ENCODE peak calls at places on chromosomes 2 and 18, in eight cellular contexts. One of them, this sample, is unnamed.

GRCh38 chr18:37274988-37275590 is 290.5 kb downstream of the CELF4 start:
- DNase-seq in AG04449: no peak
- DNase-seq in tibial artery: no peak
- DNase-seq in AG09309: no peak
- DNase-seq in PC-3: no peak
- DNase-seq in cardiac muscle cell: no peak
- DNase-seq in GM23338: peak; percentile 40
- DNase-seq in mesendoderm: no peak
- DNase-seq in this sample: no peak

GRCh38 chr2:143907801-143908200 is 612.1 kb downstream of the ZEB2 start:
- DNase-seq in cardiac muscle cell: no peak
- DNase-seq in tibial artery: no peak
- DNase-seq in mesendoderm: no peak
- DNase-seq in AG04449: no peak
- DNase-seq in AG09309: peak; percentile 28
- DNase-seq in PC-3: no peak
- DNase-seq in GM23338: no peak
- DNase-seq in this sample: no peak

GRCh38 chr2:202096736-202097135 is 23.7 kb downstream of the KIAA2012 start:
- DNase-seq in tibial artery: no peak
- DNase-seq in PC-3: peak; percentile 26
- DNase-seq in AG04449: no peak
- DNase-seq in mesendoderm: peak; percentile 79
- DNase-seq in cardiac muscle cell: no peak
- DNase-seq in AG09309: no peak
- DNase-seq in GM23338: no peak
- DNase-seq in this sample: no peak

GRCh38 chr18:55844373-55844772 is 256.4 kb upstream of the TCF4 start:
- DNase-seq in cardiac muscle cell: no peak
- DNase-seq in AG09309: no peak
- DNase-seq in GM23338: no peak
- DNase-seq in PC-3: peak; percentile 18
- DNase-seq in mesendoderm: no peak
- DNase-seq in AG04449: no peak
- DNase-seq in tibial artery: no peak
- DNase-seq in this sample: no peak

GRCh38 chr2:44844651-44845270 is 96.7 kb upstream of the SIX3 start:
- DNase-seq in mesendoderm: no peak
- DNase-seq in AG04449: no peak
- DNase-seq in PC-3: peak; percentile 10
- DNase-seq in GM23338: no peak
- DNase-seq in cardiac muscle cell: no peak
- DNase-seq in tibial artery: no peak
- DNase-seq in AG09309: no peak
- DNase-seq in this sample: no peak

GRCh38 chr2:239846789-239847676 is 178.1 kb downstream of the NDUFA10 start:
- DNase-seq in PC-3: no peak
- DNase-seq in AG09309: no peak
- DNase-seq in GM23338: no peak
- DNase-seq in AG04449: no peak
- DNase-seq in mesendoderm: no peak
- DNase-seq in tibial artery: no peak
- DNase-seq in cardiac muscle cell: no peak
- DNase-seq in this sample: no peak

GRCh38 chr2:240463274-240463865 is 27.9 kb downstream of the GPC1 start:
- DNase-seq in PC-3: no peak
- DNase-seq in AG09309: no peak
- DNase-seq in AG04449: no peak
- DNase-seq in cardiac muscle cell: no peak
- DNase-seq in tibial artery: peak; percentile 67
- DNase-seq in GM23338: no peak
- DNase-seq in mesendoderm: no peak
- DNase-seq in this sample: no peak

GRCh38 chr2:220510668-220511067 is 883.2 kb downstream of the SLC4A3 start:
- DNase-seq in tibial artery: no peak
- DNase-seq in mesendoderm: no peak
- DNase-seq in cardiac muscle cell: no peak
- DNase-seq in PC-3: peak; percentile 31
- DNase-seq in AG04449: no peak
- DNase-seq in AG09309: no peak
- DNase-seq in GM23338: no peak
- DNase-seq in this sample: no peak

GRCh38 chr2:62793213-62793612 is 87.7 kb downstream of the EHBP1 start:
- DNase-seq in mesendoderm: no peak
- DNase-seq in AG09309: no peak
- DNase-seq in AG04449: no peak
- DNase-seq in tibial artery: no peak
- DNase-seq in GM23338: no peak
- DNase-seq in cardiac muscle cell: no peak
- DNase-seq in PC-3: no peak
- DNase-seq in this sample: no peak

GRCh38 chr18:52275817-52276216 is 64.2 kb upstream of the DCC start:
- DNase-seq in cardiac muscle cell: no peak
- DNase-seq in AG04449: no peak
- DNase-seq in PC-3: no peak
- DNase-seq in tibial artery: no peak
- DNase-seq in AG09309: no peak
- DNase-seq in mesendoderm: no peak
- DNase-seq in GM23338: no peak
- DNase-seq in this sample: no peak

GRCh38 chr2:74516070-74516633 is 1.9 kb downstream of the TLX2 start:
- DNase-seq in AG04449: no peak
- DNase-seq in PC-3: no peak
- DNase-seq in GM23338: peak; percentile 95
- DNase-seq in mesendoderm: peak; percentile 88
- DNase-seq in tibial artery: peak; percentile 67
- DNase-seq in AG09309: no peak
- DNase-seq in cardiac muscle cell: peak; percentile 60
- DNase-seq in this sample: no peak

GRCh38 chr2:229714080-229714735 is at the start of gene DNER:
- DNase-seq in tibial artery: no peak
- DNase-seq in PC-3: peak; percentile 24
- DNase-seq in AG09309: no peak
- DNase-seq in AG04449: no peak
- DNase-seq in cardiac muscle cell: peak; percentile 63
- DNase-seq in GM23338: peak; percentile 72
- DNase-seq in mesendoderm: peak; percentile 46
- DNase-seq in this sample: no peak

DNA sequence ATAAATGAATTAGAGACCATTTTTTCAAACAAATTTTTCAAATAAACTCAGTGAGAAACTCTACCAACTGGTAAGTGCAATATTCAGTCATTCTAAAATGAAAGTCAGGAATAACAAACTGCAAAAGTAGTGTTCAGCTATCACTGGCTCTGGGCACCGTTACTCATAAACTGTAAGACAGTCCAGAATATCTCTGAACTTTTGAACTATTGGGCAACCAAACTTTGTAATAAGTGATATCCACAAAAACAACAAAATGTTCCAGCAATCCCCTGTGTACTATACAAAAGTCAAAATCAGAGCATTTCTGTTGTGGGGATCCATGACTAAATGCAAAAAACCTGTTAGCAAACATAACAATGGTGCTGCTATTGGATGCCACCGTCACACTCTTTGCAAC is 56.3 kb downstream of the SLC25A12 start:
- DNase-seq in PC-3: no peak
- DNase-seq in mesendoderm: no peak
- DNase-seq in tibial artery: no peak
- DNase-seq in cardiac muscle cell: no peak
- DNase-seq in AG04449: no peak
- DNase-seq in GM23338: no peak
- DNase-seq in AG09309: no peak
- DNase-seq in this sample: no peak
- H3K4me3 ChIP-seq in PC-3: no peak overlapping the region
- H3K4me3 ChIP-seq in mesendoderm: no peak overlapping the region
- H3K4me3 ChIP-seq in tibial artery: no peak overlapping the region
- H3K4me3 ChIP-seq in cardiac muscle cell: no peak overlapping the region
- H3K4me3 ChIP-seq in AG04449: no peak overlapping the region
- H3K4me3 ChIP-seq in GM23338: no peak overlapping the region
- H3K4me3 ChIP-seq in AG09309: no peak overlapping the region
- H3K4me3 ChIP-seq in this sample: no peak overlapping the region

GRCh38 chr18:27843783-27844415 is 333.0 kb downstream of the CDH2 start:
- DNase-seq in tibial artery: no peak
- DNase-seq in PC-3: peak; percentile 95
- DNase-seq in AG09309: peak; percentile 41
- DNase-seq in mesendoderm: peak; percentile 25
- DNase-seq in AG04449: no peak
- DNase-seq in GM23338: no peak
- DNase-seq in cardiac muscle cell: no peak
- DNase-seq in this sample: peak; percentile 81

GRCh38 chr18:27847412-27847811 is 329.5 kb downstream of the CDH2 start:
- DNase-seq in PC-3: peak; percentile 89
- DNase-seq in GM23338: no peak
- DNase-seq in AG04449: no peak
- DNase-seq in AG09309: no peak
- DNase-seq in cardiac muscle cell: no peak
- DNase-seq in tibial artery: no peak
- DNase-seq in mesendoderm: no peak
- DNase-seq in this sample: no peak

GRCh38 chr18:27844416-27844792 is 332.5 kb downstream of the CDH2 start:
- DNase-seq in tibial artery: no peak
- DNase-seq in GM23338: no peak
- DNase-seq in AG09309: peak; percentile 52
- DNase-seq in AG04449: no peak
- DNase-seq in cardiac muscle cell: no peak
- DNase-seq in mesendoderm: no peak
- DNase-seq in PC-3: peak; percentile 51
- DNase-seq in this sample: no peak

GRCh38 chr18:27845897-27846296 is 331.0 kb downstream of the CDH2 start:
- DNase-seq in mesendoderm: no peak
- DNase-seq in PC-3: no peak
- DNase-seq in AG09309: no peak
- DNase-seq in AG04449: no peak
- DNase-seq in GM23338: no peak
- DNase-seq in cardiac muscle cell: no peak
- DNase-seq in tibial artery: no peak
- DNase-seq in this sample: no peak
- H3K4me3 ChIP-seq in mesendoderm: no peak overlapping the region
- H3K4me3 ChIP-seq in PC-3: no peak overlapping the region
- H3K4me3 ChIP-seq in AG09309: no peak overlapping the region
- H3K4me3 ChIP-seq in AG04449: no peak overlapping the region
- H3K4me3 ChIP-seq in GM23338: no peak overlapping the region
- H3K4me3 ChIP-seq in cardiac muscle cell: no peak overlapping the region
- H3K4me3 ChIP-seq in tibial artery: no peak overlapping the region
- H3K4me3 ChIP-seq in this sample: no peak overlapping the region

GRCh38 chr2:226971770-226972169 is 135.9 kb downstream of the RHBDD1 start:
- DNase-seq in GM23338: no peak
- DNase-seq in PC-3: no peak
- DNase-seq in mesendoderm: no peak
- DNase-seq in cardiac muscle cell: no peak
- DNase-seq in AG04449: no peak
- DNase-seq in AG09309: no peak
- DNase-seq in tibial artery: no peak
- DNase-seq in this sample: no peak

GRCh38 chr2:226971029-226971584 is 135.3 kb downstream of the RHBDD1 start:
- DNase-seq in AG04449: no peak
- DNase-seq in cardiac muscle cell: no peak
- DNase-seq in mesendoderm: no peak
- DNase-seq in GM23338: no peak
- DNase-seq in tibial artery: no peak
- DNase-seq in AG09309: no peak
- DNase-seq in PC-3: no peak
- DNase-seq in this sample: no peak

GRCh38 chr2:226965376-226965775 is 129.5 kb downstream of the RHBDD1 start:
- DNase-seq in mesendoderm: no peak
- DNase-seq in AG04449: no peak
- DNase-seq in AG09309: no peak
- DNase-seq in GM23338: no peak
- DNase-seq in cardiac muscle cell: no peak
- DNase-seq in PC-3: no peak
- DNase-seq in tibial artery: no peak
- DNase-seq in this sample: no peak

GRCh38 chr2:226970362-226970761 is 134.5 kb downstream of the RHBDD1 start:
- DNase-seq in tibial artery: no peak
- DNase-seq in PC-3: no peak
- DNase-seq in GM23338: no peak
- DNase-seq in mesendoderm: no peak
- DNase-seq in cardiac muscle cell: no peak
- DNase-seq in AG04449: no peak
- DNase-seq in AG09309: no peak
- DNase-seq in this sample: no peak

DNA sequence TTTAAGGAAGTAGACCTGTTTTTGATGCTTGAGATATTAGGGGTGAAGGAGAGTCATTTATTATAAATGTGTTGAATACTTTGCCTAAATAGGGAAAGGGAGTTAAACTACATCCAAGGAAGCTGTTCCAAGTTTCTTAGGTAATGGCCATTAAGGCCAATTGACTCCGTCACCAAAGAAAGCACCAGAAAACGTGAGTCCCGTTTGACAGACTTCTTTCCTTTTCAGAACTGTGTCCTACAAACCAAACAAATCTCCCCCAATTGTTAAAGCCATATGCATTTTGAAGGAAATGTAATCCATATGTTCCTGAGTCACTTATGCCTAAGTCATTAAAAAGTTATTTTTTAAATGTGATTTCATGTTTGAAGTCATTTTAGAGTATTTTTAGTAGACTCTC is 133.6 kb downstream of the RHBDD1 start:
- DNase-seq in cardiac muscle cell: no peak
- DNase-seq in tibial artery: no peak
- DNase-seq in PC-3: no peak
- DNase-seq in AG09309: peak; percentile 10
- DNase-seq in mesendoderm: no peak
- DNase-seq in GM23338: no peak
- DNase-seq in AG04449: peak; percentile 24
- DNase-seq in this sample: no peak
- H3K4me3 ChIP-seq in cardiac muscle cell: no peak overlapping the region
- H3K4me3 ChIP-seq in tibial artery: peak overlapping the region; percentile 21
- H3K4me3 ChIP-seq in PC-3: no peak overlapping the region
- H3K4me3 ChIP-seq in AG09309: no peak overlapping the region
- H3K4me3 ChIP-seq in mesendoderm: no peak overlapping the region
- H3K4me3 ChIP-seq in GM23338: no peak overlapping the region
- H3K4me3 ChIP-seq in AG04449: no peak overlapping the region
- H3K4me3 ChIP-seq in this sample: no peak overlapping the region

DNA sequence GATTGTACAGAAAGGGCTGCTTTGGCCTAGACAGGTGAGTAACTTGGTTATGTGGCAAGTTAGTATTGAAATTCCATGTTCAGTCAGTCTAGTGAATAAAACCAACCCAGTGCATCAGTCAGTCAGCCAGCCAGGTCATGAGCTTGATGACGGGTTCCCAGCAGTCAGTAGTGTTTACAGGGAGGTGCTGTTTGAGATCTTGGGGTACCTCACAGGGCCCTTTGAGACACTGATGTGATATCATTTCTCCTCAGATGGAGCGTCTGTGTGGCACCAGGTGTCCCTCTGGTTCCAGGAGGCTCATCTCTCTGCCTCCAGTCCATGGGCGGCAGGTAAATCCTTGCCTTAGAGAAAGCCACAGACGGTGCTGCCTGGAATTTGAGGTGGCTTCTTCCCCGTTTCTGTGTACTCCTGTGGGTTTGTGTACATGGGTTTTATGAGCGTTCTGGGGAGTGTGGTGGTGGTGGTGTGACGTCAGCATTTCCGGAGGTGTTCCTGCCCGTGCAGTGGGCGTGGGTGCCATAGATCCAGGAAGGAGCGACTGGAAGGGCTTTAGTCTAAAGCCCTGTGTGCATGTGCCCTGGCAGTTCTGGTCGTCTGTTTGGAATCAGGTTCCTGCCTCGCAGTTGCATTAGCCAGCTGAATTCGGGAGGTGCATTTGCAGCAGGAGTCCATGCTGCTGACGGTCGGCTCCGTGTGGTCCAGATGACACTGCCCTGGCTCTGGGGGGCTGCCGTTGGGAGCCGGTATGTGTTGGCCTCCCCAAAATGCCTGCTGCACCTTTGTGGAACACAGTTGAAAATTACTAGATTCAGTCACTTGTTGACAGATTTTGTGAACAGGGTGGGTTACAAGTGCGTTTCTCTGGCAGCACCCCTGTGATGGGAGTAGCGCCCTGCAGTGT is 2.1 kb downstream of the CTDP1 start:
- DNase-seq in PC-3: peak; percentile 15
- DNase-seq in mesendoderm: no peak
- DNase-seq in AG09309: no peak
- DNase-seq in GM23338: no peak
- DNase-seq in AG04449: no peak
- DNase-seq in cardiac muscle cell: no peak
- DNase-seq in tibial artery: peak; percentile 39
- DNase-seq in this sample: no peak
- H3K4me3 ChIP-seq in PC-3: peak overlapping the region; percentile 76
- H3K4me3 ChIP-seq in mesendoderm: no peak overlapping the region
- H3K4me3 ChIP-seq in AG09309: no peak overlapping the region
- H3K4me3 ChIP-seq in GM23338: peak overlapping the region; percentile 93
- H3K4me3 ChIP-seq in AG04449: no peak overlapping the region
- H3K4me3 ChIP-seq in cardiac muscle cell: no peak overlapping the region
- H3K4me3 ChIP-seq in tibial artery: no peak overlapping the region
- H3K4me3 ChIP-seq in this sample: no peak overlapping the region

This sample was measured in kidney epithelial cell.